ENCODE peak calls at places on chromosomes 1 and 21, in five cellular contexts. One of them, this sample, is unnamed.

GRCh38 chr1:2575801-2576663 is 10.5 kb upstream of the PRXL2B start:
- DNase-seq in colonic mucosa: peak; percentile 97
- DNase-seq in kidney: peak; percentile 90
- DNase-seq in NB4: no peak
- DNase-seq in ovary: no peak
- DNase-seq in this sample: no peak

GRCh38 chr1:68331117-68331865 is 99.0 kb upstream of the WLS start:
- DNase-seq in colonic mucosa: no peak
- DNase-seq in kidney: no peak
- DNase-seq in NB4: no peak
- DNase-seq in ovary: no peak
- DNase-seq in this sample: peak; percentile 96

GRCh38 chr1:160767417-160768294 is 28.3 kb upstream of the LY9 start:
- DNase-seq in colonic mucosa: no peak
- DNase-seq in kidney: no peak
- DNase-seq in NB4: peak; percentile 11
- DNase-seq in ovary: no peak
- DNase-seq in this sample: no peak

GRCh38 chr1:239570878-239571277 is 184.5 kb downstream of the CHRM3 start:
- DNase-seq in colonic mucosa: no peak
- DNase-seq in kidney: no peak
- DNase-seq in NB4: no peak
- DNase-seq in ovary: no peak
- DNase-seq in this sample: no peak

GRCh38 chr1:63662056-63662836 is 69.0 kb downstream of the PGM1 start:
- DNase-seq in colonic mucosa: no peak
- DNase-seq in kidney: no peak
- DNase-seq in NB4: no peak
- DNase-seq in ovary: peak; percentile 39
- DNase-seq in this sample: peak; percentile 92

GRCh38 chr1:79079770-79080169 is 73.2 kb upstream of the ADGRL4 start:
- DNase-seq in colonic mucosa: no peak
- DNase-seq in kidney: peak; percentile 37
- DNase-seq in NB4: no peak
- DNase-seq in ovary: no peak
- DNase-seq in this sample: peak; percentile 84

GRCh38 chr1:2639607-2640521 is 7.0 kb upstream of the MMEL1 start:
- DNase-seq in colonic mucosa: no peak
- DNase-seq in kidney: no peak
- DNase-seq in NB4: no peak
- DNase-seq in ovary: peak; percentile 12
- DNase-seq in this sample: no peak

GRCh38 chr21:26715878-26716506 is 129.2 kb downstream of the ADAMTS1 start:
- DNase-seq in colonic mucosa: peak; percentile 41
- DNase-seq in kidney: no peak
- DNase-seq in NB4: peak; percentile 22
- DNase-seq in ovary: peak; percentile 32
- DNase-seq in this sample: peak; percentile 57

GRCh38 chr1:10530281-10530740 is 55.6 kb downstream of the PEX14 start:
- DNase-seq in colonic mucosa: no peak
- DNase-seq in kidney: peak; percentile 88
- DNase-seq in NB4: peak; percentile 44
- DNase-seq in ovary: peak; percentile 56
- DNase-seq in this sample: no peak

GRCh38 chr1:157177701-157178380 is 39.6 kb upstream of the ETV3 start:
- DNase-seq in colonic mucosa: no peak
- DNase-seq in kidney: no peak
- DNase-seq in NB4: no peak
- DNase-seq in ovary: no peak
- DNase-seq in this sample: no peak

GRCh38 chr1:241934843-241935242 is 22.7 kb upstream of the BECN2 start:
- DNase-seq in colonic mucosa: no peak
- DNase-seq in kidney: no peak
- DNase-seq in NB4: no peak
- DNase-seq in ovary: peak; percentile 23
- DNase-seq in this sample: no peak

GRCh38 chr1:13917607-13918006 is 217.6 kb downstream of the PRDM2 start:
- DNase-seq in colonic mucosa: no peak
- DNase-seq in kidney: no peak
- DNase-seq in NB4: no peak
- DNase-seq in ovary: no peak
- DNase-seq in this sample: no peak

GRCh38 chr1:4653328-4653660 is 1.1 kb upstream of the AJAP1 start:
- DNase-seq in colonic mucosa: no peak
- DNase-seq in kidney: no peak
- DNase-seq in NB4: no peak
- DNase-seq in ovary: no peak
- DNase-seq in this sample: no peak

GRCh38 chr21:33849839-33850238 is 65.8 kb downstream of the ATP5PO start:
- DNase-seq in colonic mucosa: no peak
- DNase-seq in kidney: no peak
- DNase-seq in NB4: no peak
- DNase-seq in ovary: no peak
- DNase-seq in this sample: no peak

GRCh38 chr21:45655071-45655470 is 11.5 kb downstream of the PCBP3 start:
- DNase-seq in colonic mucosa: no peak
- DNase-seq in kidney: no peak
- DNase-seq in NB4: no peak
- DNase-seq in ovary: no peak
- DNase-seq in this sample: peak; percentile 87

GRCh38 chr1:222064388-222065201 is 322.7 kb upstream of the DUSP10 start:
- DNase-seq in colonic mucosa: no peak
- DNase-seq in kidney: no peak
- DNase-seq in NB4: peak; percentile 8
- DNase-seq in ovary: no peak
- DNase-seq in this sample: peak; percentile 98

GRCh38 chr1:5745776-5746610 is 246.2 kb downstream of the NPHP4 start:
- DNase-seq in colonic mucosa: peak; percentile 47
- DNase-seq in kidney: peak; percentile 86
- DNase-seq in NB4: peak; percentile 78
- DNase-seq in ovary: peak; percentile 59
- DNase-seq in this sample: peak; percentile 60

GRCh38 chr1:64471218-64471719 is 1.3 kb downstream of the CACHD1 start:
- DNase-seq in colonic mucosa: peak; percentile 39
- DNase-seq in kidney: peak; percentile 82
- DNase-seq in NB4: no peak
- DNase-seq in ovary: peak; percentile 49
- DNase-seq in this sample: peak; percentile 5

GRCh38 chr1:203765029-203765837 is at the start of gene LAX1:
- DNase-seq in colonic mucosa: no peak
- DNase-seq in kidney: no peak
- DNase-seq in NB4: no peak
- DNase-seq in ovary: no peak
- DNase-seq in this sample: no peak

GRCh38 chr1:216458807-216459206 is 35.6 kb upstream of the USH2A start:
- DNase-seq in colonic mucosa: no peak
- DNase-seq in kidney: no peak
- DNase-seq in NB4: no peak
- DNase-seq in ovary: no peak
- DNase-seq in this sample: no peak

GRCh38 chr21:33949516-33950424 is 34.2 kb upstream of the ATP5PO start:
- DNase-seq in colonic mucosa: no peak
- DNase-seq in kidney: no peak
- DNase-seq in NB4: peak; percentile 15
- DNase-seq in ovary: no peak
- DNase-seq in this sample: no peak

GRCh38 chr1:239456788-239457187 is 70.4 kb downstream of the CHRM3 start:
- DNase-seq in colonic mucosa: no peak
- DNase-seq in kidney: no peak
- DNase-seq in NB4: no peak
- DNase-seq in ovary: no peak
- DNase-seq in this sample: no peak

GRCh38 chr1:235783148-235783776 is 83.4 kb downstream of the LYST start:
- DNase-seq in colonic mucosa: no peak
- DNase-seq in kidney: no peak
- DNase-seq in NB4: peak; percentile 41
- DNase-seq in ovary: no peak
- DNase-seq in this sample: peak; percentile 66

GRCh38 chr1:240946926-240947325 is 335.0 kb upstream of the GREM2 start:
- DNase-seq in colonic mucosa: peak; percentile 61
- DNase-seq in kidney: no peak
- DNase-seq in NB4: peak; percentile 38
- DNase-seq in ovary: no peak
- DNase-seq in this sample: peak; percentile 62

GRCh38 chr1:191757003-191757402 is 401.3 kb upstream of the RGS18 start:
- DNase-seq in colonic mucosa: no peak
- DNase-seq in kidney: no peak
- DNase-seq in NB4: no peak
- DNase-seq in ovary: no peak
- DNase-seq in this sample: peak; percentile 0

GRCh38 chr1:244615301-244615700 is 37.6 kb upstream of the DESI2 start:
- DNase-seq in colonic mucosa: no peak
- DNase-seq in kidney: no peak
- DNase-seq in NB4: no peak
- DNase-seq in ovary: no peak
- DNase-seq in this sample: no peak

GRCh38 chr1:38941093-38941492 is 537 bp downstream of the RHBDL2 start:
- DNase-seq in colonic mucosa: peak; percentile 53
- DNase-seq in kidney: no peak
- DNase-seq in NB4: no peak
- DNase-seq in ovary: no peak
- DNase-seq in this sample: no peak

GRCh38 chr1:109275706-109276345 is 7.1 kb downstream of the PSRC1 start:
- DNase-seq in colonic mucosa: no peak
- DNase-seq in kidney: peak; percentile 47
- DNase-seq in NB4: no peak
- DNase-seq in ovary: no peak
- DNase-seq in this sample: peak; percentile 37

GRCh38 chr21:41929248-41929647 is 24.6 kb downstream of the C2CD2 start:
- DNase-seq in colonic mucosa: peak; percentile 13
- DNase-seq in kidney: no peak
- DNase-seq in NB4: no peak
- DNase-seq in ovary: no peak
- DNase-seq in this sample: no peak

GRCh38 chr21:41933259-41934079 is 20.3 kb downstream of the C2CD2 start:
- DNase-seq in colonic mucosa: no peak
- DNase-seq in kidney: no peak
- DNase-seq in NB4: no peak
- DNase-seq in ovary: no peak
- DNase-seq in this sample: peak; percentile 56

GRCh38 chr21:41932576-41933258 is 21.1 kb downstream of the C2CD2 start:
- DNase-seq in colonic mucosa: no peak
- DNase-seq in kidney: no peak
- DNase-seq in NB4: peak; percentile 44
- DNase-seq in ovary: peak; percentile 61
- DNase-seq in this sample: peak; percentile 88

GRCh38 chr21:41931041-41931451 is 22.8 kb downstream of the C2CD2 start:
- DNase-seq in colonic mucosa: no peak
- DNase-seq in kidney: no peak
- DNase-seq in NB4: no peak
- DNase-seq in ovary: no peak
- DNase-seq in this sample: no peak

GRCh38 chr21:41932191-41932575 is 21.6 kb downstream of the C2CD2 start:
- DNase-seq in colonic mucosa: no peak
- DNase-seq in kidney: no peak
- DNase-seq in NB4: no peak
- DNase-seq in ovary: peak; percentile 44
- DNase-seq in this sample: peak; percentile 93
- TF ChIP-seq CTCF in colonic mucosa: no peak
- TF ChIP-seq CTCF in kidney: no peak
- TF ChIP-seq CTCF in NB4: no peak
- TF ChIP-seq CTCF in ovary: no peak
- TF ChIP-seq CTCF in this sample: peak; percentile 39

DNA sequence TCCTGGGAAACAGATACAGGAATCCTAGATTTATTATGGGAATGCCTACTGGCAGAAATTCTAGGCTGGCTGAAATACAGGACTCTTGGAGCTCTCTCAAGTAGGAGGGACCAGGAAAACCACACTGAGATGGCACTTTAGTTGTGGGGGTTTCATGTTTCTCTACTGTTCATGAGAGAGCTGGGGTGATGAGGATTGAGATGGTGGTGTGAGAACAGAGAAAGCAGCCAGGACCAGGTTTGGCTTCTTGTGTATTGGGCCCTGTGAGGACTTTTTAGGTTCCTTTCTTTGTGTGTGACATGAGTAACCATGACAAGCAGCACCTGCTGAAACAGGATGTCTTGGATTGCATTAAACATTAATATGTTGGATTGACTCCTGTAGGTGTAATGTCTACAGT is 4.9 kb downstream of the ARID1A start:
- DNase-seq in colonic mucosa: no peak
- DNase-seq in kidney: no peak
- DNase-seq in NB4: no peak
- DNase-seq in ovary: no peak
- DNase-seq in this sample: peak; percentile 44
- H3K4me3 ChIP-seq in colonic mucosa: no peak overlapping the region
- H3K4me3 ChIP-seq in kidney: no peak overlapping the region
- H3K4me3 ChIP-seq in NB4: peak overlapping the region; percentile 70
- H3K4me3 ChIP-seq in ovary: no peak overlapping the region
- H3K4me3 ChIP-seq in this sample: no peak overlapping the region

GRCh38 chr1:37323486-37324377 is 150.6 kb upstream of the ZC3H12A start:
- DNase-seq in colonic mucosa: peak; percentile 29
- DNase-seq in kidney: peak; percentile 22
- DNase-seq in NB4: peak; percentile 55
- DNase-seq in ovary: no peak
- DNase-seq in this sample: peak; percentile 33
- TF ChIP-seq CTCF in colonic mucosa: peak; percentile 55
- TF ChIP-seq CTCF in kidney: peak; percentile 42
- TF ChIP-seq CTCF in NB4: peak; percentile 88
- TF ChIP-seq CTCF in ovary: no peak
- TF ChIP-seq CTCF in this sample: peak; percentile 80

DNA sequence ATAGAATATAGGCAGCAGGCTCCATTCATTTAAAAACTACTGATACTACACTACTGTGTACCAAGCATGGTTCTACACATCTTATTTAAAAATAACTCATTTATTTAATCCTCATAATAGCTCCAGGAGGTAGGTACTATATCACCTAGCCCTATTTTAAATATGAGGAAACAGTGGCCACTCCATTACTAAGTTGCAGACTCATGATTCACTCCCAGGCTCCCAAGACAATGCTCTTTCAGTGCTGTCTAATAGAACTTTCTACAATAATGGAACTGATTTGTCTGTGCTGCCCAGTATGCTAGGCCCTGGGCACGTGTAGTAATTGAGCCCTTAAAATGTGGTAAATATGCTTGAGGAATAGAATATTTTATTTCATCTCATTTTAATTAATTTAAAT is 357.1 kb downstream of the LTN1 start:
- DNase-seq in colonic mucosa: no peak
- DNase-seq in kidney: no peak
- DNase-seq in NB4: no peak
- DNase-seq in ovary: no peak
- DNase-seq in this sample: no peak
- H3K4me3 ChIP-seq in colonic mucosa: no peak overlapping the region
- H3K4me3 ChIP-seq in kidney: no peak overlapping the region
- H3K4me3 ChIP-seq in NB4: no peak overlapping the region
- H3K4me3 ChIP-seq in ovary: no peak overlapping the region
- H3K4me3 ChIP-seq in this sample: no peak overlapping the region

DNA sequence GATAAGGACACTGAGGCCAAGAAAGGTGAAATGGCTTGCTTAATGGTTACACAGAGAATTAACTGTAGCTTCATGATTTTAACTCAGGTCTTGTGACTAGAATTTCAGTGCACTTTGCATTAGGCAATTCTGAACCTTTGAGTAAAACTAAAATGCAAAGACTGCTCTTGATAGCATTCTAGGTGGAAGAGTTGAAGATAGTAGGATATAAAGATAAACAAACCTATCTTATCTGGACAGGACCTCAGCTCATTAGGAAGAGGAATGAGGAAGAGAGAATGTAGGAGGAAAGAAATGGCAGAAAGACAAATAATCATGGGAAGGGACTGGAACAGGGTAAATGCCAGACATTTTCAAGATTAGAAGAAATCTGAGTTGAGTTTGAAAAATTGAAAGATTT is 68.5 kb upstream of the RGL1 start:
- DNase-seq in colonic mucosa: no peak
- DNase-seq in kidney: no peak
- DNase-seq in NB4: no peak
- DNase-seq in ovary: no peak
- DNase-seq in this sample: no peak
- TF ChIP-seq CTCF in colonic mucosa: no peak
- TF ChIP-seq CTCF in kidney: no peak
- TF ChIP-seq CTCF in NB4: no peak
- TF ChIP-seq CTCF in ovary: no peak
- TF ChIP-seq CTCF in this sample: no peak

This sample was measured in fibroblast of mammary gland.